ENCODE peak calls at places on chromosomes 11 and 22, in seven cellular contexts. L is adrenal gland, O is right lobe of liver, G is GM23338, V is colonic mucosa, A is astrocyte of the spinal cord, S is AG04450. N is an unnamed sample.

GRCh38 chr11:121714356-121714755 is 261.6 kb upstream of the SORL1-AS1 start:
- DNase-seq in L (no peak), O (no peak), G (no peak), V (no peak), A (no peak), S (no peak), N (no peak)

GRCh38 chr11:19320764-19321163 is 80.0 kb upstream of the E2F8 start:
- DNase-seq in L (no peak), O (no peak), G (no peak), V (no peak), A (no peak), S (no peak), N (no peak)

GRCh38 chr11:111652184-111652583 is 49.9 kb downstream of the SIK2 start:
- DNase-seq in L (no peak), O (no peak), G (no peak), V (no peak), A (no peak), S (no peak), N (no peak)

GRCh38 chr22:30325065-30325720 is 1.5 kb downstream of the TBC1D10A start:
- DNase-seq in L (peak), O (no peak), G (peak), V (peak), A (peak), S (no peak), N (no peak)

GRCh38 chr11:91946397-91947090 is 278.1 kb upstream of the FAT3 start:
- DNase-seq in L (no peak), O (no peak), G (no peak), V (no peak), A (peak), S (no peak), N (no peak)

GRCh38 chr11:12090761-12091261 is 19.6 kb upstream of the MICAL2 start:
- DNase-seq in L (no peak), O (no peak), G (no peak), V (peak), A (no peak), S (no peak), N (no peak)

GRCh38 chr11:19208959-19209568 is 7.3 kb upstream of the CSRP3 start:
- DNase-seq in L (no peak), O (no peak), G (no peak), V (no peak), A (no peak), S (no peak), N (no peak)

GRCh38 chr11:65150513-65151271 is 16.4 kb upstream of the SYVN1 start:
- DNase-seq in L (peak), O (peak), G (no peak), V (peak), A (peak), S (no peak), N (no peak)

GRCh38 chr11:19790831-19791552 is 78.4 kb downstream of the NAV2 start:
- DNase-seq in L (no peak), O (peak), G (peak), V (peak), A (no peak), S (no peak), N (no peak)

GRCh38 chr22:23675502-23676415 is 15.1 kb upstream of the RGL4 start:
- DNase-seq in L (peak), O (peak), G (no peak), V (peak), A (no peak), S (no peak), N (no peak)

GRCh38 chr11:30342736-30343166 is 19.8 kb downstream of the ARL14EP start:
- DNase-seq in L (no peak), O (no peak), G (no peak), V (no peak), A (no peak), S (no peak), N (no peak)

GRCh38 chr22:49967333-49968241 is 7.0 kb downstream of the PIM3 start:
- DNase-seq in L (peak), O (peak), G (no peak), V (peak), A (no peak), S (no peak), N (peak)

GRCh38 chr22:50606126-50606525 is 5.5 kb downstream of the MAPK8IP2 start:
- DNase-seq in L (no peak), O (no peak), G (no peak), V (no peak), A (no peak), S (no peak), N (no peak)

GRCh38 chr11:2510626-2511402 is 66.0 kb downstream of the KCNQ1 start:
- DNase-seq in L (peak), O (peak), G (no peak), V (no peak), A (no peak), S (no peak), N (no peak)

GRCh38 chr11:80173487-80174136 is 732.8 kb upstream of the TENM4 start:
- DNase-seq in L (no peak), O (no peak), G (peak), V (no peak), A (no peak), S (no peak), N (no peak)

GRCh38 chr11:128323381-128323780 is 264.0 kb downstream of the ETS1 start:
- DNase-seq in L (no peak), O (no peak), G (peak), V (no peak), A (no peak), S (no peak), N (no peak)

GRCh38 chr11:77130763-77131513 is 2.9 kb downstream of the MYO7A start:
- DNase-seq in L (peak), O (peak), G (no peak), V (no peak), A (peak), S (no peak), N (no peak)

GRCh38 chr22:29994941-29995340 is 85.3 kb upstream of the HORMAD2 start:
- DNase-seq in L (no peak), O (no peak), G (no peak), V (peak), A (peak), S (no peak), N (no peak)

GRCh38 chr22:19849800-19850481 is 4.7 kb downstream of the GNB1L start:
- DNase-seq in L (no peak), O (no peak), G (no peak), V (no peak), A (no peak), S (no peak), N (no peak)

GRCh38 chr11:19311306-19312030 is 70.7 kb upstream of the E2F8 start:
- DNase-seq in L (peak), O (peak), G (peak), V (peak), A (peak), S (peak), N (peak)

GRCh38 chr11:71437399-71437798 is 10.8 kb downstream of the DHCR7 start:
- DNase-seq in L (peak), O (no peak), G (no peak), V (no peak), A (no peak), S (no peak), N (no peak)

GRCh38 chr11:71436861-71437260 is 11.3 kb downstream of the DHCR7 start:
- DNase-seq in L (no peak), O (no peak), G (no peak), V (no peak), A (no peak), S (no peak), N (no peak)

GRCh38 chr11:71438650-71439049 is 9.5 kb downstream of the DHCR7 start:
- DNase-seq in L (no peak), O (no peak), G (no peak), V (no peak), A (no peak), S (no peak), N (no peak)

GRCh38 chr11:71440021-71440755 is 8.0 kb downstream of the DHCR7 start:
- DNase-seq in L (no peak), O (no peak), G (no peak), V (no peak), A (no peak), S (no peak), N (no peak)

GRCh38 chr11:71437879-71438278 is 10.3 kb downstream of the DHCR7 start:
- DNase-seq in L (no peak), O (no peak), G (no peak), V (no peak), A (no peak), S (no peak), N (no peak)
- TF ChIP-seq CTCF in L (peak), O (no peak), G (peak), V (no peak), A (no peak), S (no peak), N (no peak)

GRCh38 chr11:86538223-86538548 is 134.2 kb downstream of the ME3 start:
- DNase-seq in L (no peak), O (no peak), G (no peak), V (no peak), A (no peak), S (no peak), N (no peak)

GRCh38 chr11:86535773-86536172 is 136.6 kb downstream of the ME3 start:
- DNase-seq in L (no peak), O (no peak), G (no peak), V (no peak), A (no peak), S (no peak), N (no peak)

GRCh38 chr11:86537541-86538222 is 134.7 kb downstream of the ME3 start:
- DNase-seq in L (no peak), O (no peak), G (peak), V (no peak), A (peak), S (no peak), N (no peak)
- TF ChIP-seq CTCF in L (no peak), O (no peak), G (peak), V (no peak), A (no peak), S (peak), N (peak)

GRCh38 chr22:31431950-31432349 is 32.5 kb downstream of the DRG1 start:
- DNase-seq in L (peak), O (peak), G (no peak), V (no peak), A (no peak), S (no peak), N (no peak)
- TF ChIP-seq CTCF in L (no peak), O (no peak), G (no peak), V (no peak), A (no peak), S (no peak), N (no peak)

GRCh38 chr22:28736296-28737155 is 5.1 kb downstream of the CHEK2 start:
- DNase-seq in L (no peak), O (no peak), G (peak), V (no peak), A (no peak), S (no peak), N (no peak)

GRCh38 chr22:28742562-28742962 is 723 bp downstream of the HSCB start:
- DNase-seq in L (no peak), O (no peak), G (no peak), V (no peak), A (no peak), S (no peak), N (no peak)

GRCh38 chr22:28741200-28741757 is 341 bp downstream of the CHEK2 start:
- DNase-seq in L (no peak), O (no peak), G (no peak), V (no peak), A (no peak), S (no peak), N (no peak)

GRCh38 chr22:28743852-28744251 is 2.0 kb downstream of the HSCB start:
- DNase-seq in L (no peak), O (no peak), G (no peak), V (no peak), A (no peak), S (no peak), N (no peak)

GRCh38 chr22:28741758-28742561 is at the start of the genes CHEK2 and HSCB:
- DNase-seq in L (peak), O (peak), G (peak), V (peak), A (peak), S (peak), N (peak)
- TF ChIP-seq CTCF in L (peak), O (no peak), G (peak), V (no peak), A (no peak), S (peak), N (no peak)

DNA sequence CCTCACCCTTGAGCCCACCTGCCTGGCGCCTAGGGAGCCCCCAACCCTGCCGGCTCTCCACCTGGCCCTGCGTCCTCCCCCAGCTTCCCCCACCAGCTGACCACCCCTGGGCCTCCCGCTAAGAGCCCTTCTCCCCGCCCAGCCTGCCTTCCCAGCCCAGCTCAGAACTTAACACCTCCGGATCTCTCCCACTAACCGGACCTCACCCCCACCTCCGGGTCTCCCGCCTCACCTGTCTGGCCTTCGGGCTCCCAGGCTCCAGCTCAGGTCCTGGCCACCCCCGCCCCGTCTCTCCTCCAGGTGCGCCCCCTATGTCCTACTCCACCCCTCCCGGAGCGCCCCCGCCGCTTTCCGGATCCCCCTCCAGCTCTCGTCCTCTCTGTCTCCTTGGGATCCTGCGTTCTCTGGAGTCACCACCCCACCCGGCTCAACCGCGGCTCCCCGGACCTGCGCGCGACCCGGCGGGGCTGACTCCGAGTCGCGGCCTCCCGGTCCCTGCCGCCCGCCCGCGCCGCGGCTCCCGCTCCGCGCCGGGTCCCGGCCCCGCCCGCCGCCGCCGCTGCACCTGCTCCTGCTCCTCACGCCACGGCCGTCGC is at the start of gene KCNJ11:
- DNase-seq in L (no peak), O (peak), G (peak), V (peak), A (no peak), S (no peak), N (no peak)
- TF ChIP-seq CTCF in L (no peak), O (no peak), G (peak), V (no peak), A (no peak), S (no peak), N (no peak)

GRCh38 chr11:114942207-114942606 is 263.9 kb downstream of the NXPE2 start:
- DNase-seq in L (peak), O (no peak), G (peak), V (no peak), A (no peak), S (no peak), N (no peak)
- TF ChIP-seq CTCF in L (peak), O (no peak), G (peak), V (no peak), A (no peak), S (peak), N (peak)

DNA sequence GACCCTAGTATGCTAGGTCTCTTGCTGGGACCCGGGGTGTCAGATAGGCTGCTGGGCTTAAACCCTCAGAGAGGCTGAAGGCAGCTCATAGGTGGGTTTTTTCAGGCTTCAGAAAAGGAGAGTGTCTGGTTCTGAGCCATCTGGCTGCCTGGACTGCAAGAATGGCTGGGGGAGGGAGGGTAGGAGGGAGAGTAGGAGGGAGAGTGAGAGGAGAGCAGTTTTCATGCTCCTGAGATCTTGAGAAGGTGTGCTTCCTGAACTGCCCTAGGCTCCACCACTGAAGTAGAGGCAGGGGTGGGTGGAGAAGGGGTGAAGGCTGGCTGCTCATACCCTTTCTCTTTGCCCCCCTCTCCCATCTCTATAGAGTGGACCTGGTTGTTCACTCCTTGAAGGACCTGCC is 4.6 kb downstream of the HMBS start:
- DNase-seq in L (no peak), O (no peak), G (no peak), V (no peak), A (no peak), S (no peak), N (no peak)
- TF ChIP-seq CTCF in L (no peak), O (no peak), G (no peak), V (no peak), A (no peak), S (no peak), N (no peak)

DNA sequence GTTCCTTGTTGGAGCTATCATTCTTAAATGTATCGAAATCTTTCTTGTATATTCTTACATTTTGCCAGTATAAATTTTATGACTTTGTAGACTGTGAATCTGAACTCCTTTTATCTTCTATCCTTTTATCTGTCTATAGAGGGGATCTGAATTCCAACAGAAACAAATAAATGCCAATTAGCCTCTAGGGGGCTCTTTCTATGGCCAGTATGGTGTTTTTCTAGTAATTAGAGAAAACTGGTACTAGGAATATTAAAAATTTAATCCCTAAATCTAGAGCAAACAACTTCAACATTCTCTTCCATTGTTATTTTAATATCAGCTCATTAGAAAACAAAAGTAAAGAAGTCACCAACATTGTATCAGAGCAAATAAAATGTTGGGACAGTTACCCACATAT is 21.5 kb upstream of the CAT start:
- DNase-seq in L (no peak), O (no peak), G (peak), V (no peak), A (no peak), S (no peak), N (no peak)
- TF ChIP-seq CTCF in L (no peak), O (no peak), G (no peak), V (no peak), A (no peak), S (peak), N (no peak)

GRCh38 chr22:36367479-36367878 is 20.3 kb downstream of the MYH9 start:
- DNase-seq in L (peak), O (no peak), G (no peak), V (no peak), A (no peak), S (no peak), N (no peak)

GRCh38 chr22:36371920-36372319 is 15.8 kb downstream of the MYH9 start:
- DNase-seq in L (no peak), O (no peak), G (no peak), V (no peak), A (peak), S (no peak), N (no peak)

GRCh38 chr22:36369004-36369921 is 18.5 kb downstream of the MYH9 start:
- DNase-seq in L (no peak), O (no peak), G (no peak), V (no peak), A (peak), S (no peak), N (no peak)

GRCh38 chr22:36368359-36368983 is 19.3 kb downstream of the MYH9 start:
- DNase-seq in L (no peak), O (no peak), G (peak), V (no peak), A (peak), S (peak), N (no peak)

DNA sequence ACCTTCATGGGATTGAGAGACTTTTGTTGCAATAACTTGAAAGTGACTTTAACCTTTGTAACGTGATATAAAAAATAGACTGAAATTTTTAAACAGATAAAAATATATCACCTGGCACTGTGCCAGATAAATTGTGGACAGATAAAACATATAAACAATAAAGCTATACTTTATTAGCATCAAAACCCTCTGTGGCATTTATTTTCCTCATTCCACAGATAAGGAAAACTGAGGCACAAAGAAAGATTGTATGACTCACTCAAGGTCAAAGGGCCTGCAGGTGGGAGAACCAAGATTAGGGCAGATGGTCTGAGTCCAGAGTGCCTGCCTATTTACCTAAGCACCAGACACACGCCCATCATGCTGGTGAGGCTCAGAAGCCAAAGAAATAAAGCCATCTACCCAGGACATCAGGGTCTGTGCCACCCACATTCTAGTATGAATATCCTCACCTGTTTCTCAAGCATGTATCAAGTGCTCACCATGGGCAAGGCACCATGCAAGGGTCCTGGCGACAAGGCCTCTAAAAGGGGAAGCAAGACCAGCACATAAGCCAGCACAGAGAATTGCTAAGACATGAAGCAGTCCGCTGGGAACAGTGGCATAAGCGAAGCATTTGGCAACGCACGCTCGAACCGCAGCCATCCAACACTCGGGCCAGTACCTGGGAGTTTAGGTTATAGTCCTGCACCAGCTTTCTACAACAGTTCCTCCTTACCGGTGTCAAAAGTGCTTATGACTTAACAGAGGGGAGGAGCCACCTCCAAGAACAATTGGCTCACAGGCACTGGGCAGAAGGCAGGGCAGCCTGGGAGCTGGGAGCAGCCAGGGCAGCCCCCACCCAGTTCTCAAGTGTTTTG is 17.6 kb downstream of the MYH9 start:
- DNase-seq in L (peak), O (no peak), G (no peak), V (peak), A (peak), S (no peak), N (no peak)
- TF ChIP-seq CTCF in L (no peak), O (no peak), G (no peak), V (no peak), A (no peak), S (no peak), N (no peak)

N was measured in neural crest cell.